ENCODE peak calls at places on chromosome 15, in five cellular contexts. Z is mammary epithelial cell, A is breast epithelium, Y is body of pancreas, I is neuronal stem cell. X is an unnamed sample.

GRCh38 chr15:27059610-27060202 is 88.7 kb downstream of the GABRG3 start:
- DNase-seq in A (no peak), Z (no peak), I (peak), Y (peak), X (peak)

GRCh38 chr15:44738340-44738984 is 2.1 kb downstream of the TRIM69 start:
- DNase-seq in Z (peak), A (no peak), I (peak), Y (no peak), X (peak)

GRCh38 chr15:99251436-99251821 is at the start of gene LRRC28:
- DNase-seq in A (no peak), I (no peak), Y (no peak), Z (no peak), X (no peak)

GRCh38 chr15:88233921-88234320 is 22.6 kb downstream of the NTRK3 start:
- DNase-seq in Z (no peak), I (no peak), Y (no peak), A (no peak), X (no peak)

GRCh38 chr15:70356919-70357318 is 259.2 kb upstream of the TLE3 start:
- DNase-seq in I (no peak), A (peak), Z (no peak), Y (no peak), X (peak)

GRCh38 chr15:85745525-85745924 is 49.2 kb downstream of the KLHL25 start:
- DNase-seq in Z (no peak), Y (no peak), I (no peak), A (no peak), X (no peak)

GRCh38 chr15:87597346-87598052 is 659.0 kb downstream of the NTRK3 start:
- DNase-seq in I (no peak), Y (no peak), Z (no peak), A (no peak), X (no peak)

GRCh38 chr15:50163719-50164410 is 18.1 kb upstream of the SLC27A2 start:
- DNase-seq in A (no peak), Y (no peak), I (no peak), Z (peak), X (peak)

GRCh38 chr15:43111354-43111753 is 5.5 kb upstream of the UBR1 start:
- DNase-seq in I (no peak), Y (no peak), A (no peak), Z (no peak), X (no peak)

GRCh38 chr15:42591238-42591936 is 16.0 kb downstream of the STARD9 start:
- DNase-seq in I (no peak), A (no peak), Y (no peak), Z (no peak), X (peak)

GRCh38 chr15:52678036-52678467 is 1.1 kb downstream of the ATOSA start:
- DNase-seq in Z (peak), Y (peak), A (peak), I (peak), X (peak)

GRCh38 chr15:39239562-39239961 is 341.3 kb upstream of the THBS1 start:
- DNase-seq in Z (peak), Y (no peak), A (no peak), I (no peak), X (peak)

GRCh38 chr15:88401269-88401971 is 65.8 kb downstream of the MRPL46 start:
- DNase-seq in A (no peak), Y (no peak), Z (no peak), I (no peak), X (no peak)

GRCh38 chr15:84789762-84790161 is 27.4 kb upstream of the ALPK3 start:
- DNase-seq in Y (no peak), A (no peak), I (no peak), Z (no peak), X (no peak)

GRCh38 chr15:77475898-77476297 is 55.2 kb downstream of the HMG20A start:
- DNase-seq in I (no peak), A (no peak), Z (no peak), Y (no peak), X (no peak)

GRCh38 chr15:49990835-49991540 is 128.0 kb downstream of the ATP8B4 start:
- DNase-seq in I (no peak), A (no peak), Y (no peak), Z (no peak), X (peak)

GRCh38 chr15:81304226-81304625 is 19.7 kb downstream of the STARD5 start:
- DNase-seq in I (no peak), Y (no peak), A (no peak), Z (peak), X (peak)

GRCh38 chr15:96792216-96792615 is 461.7 kb downstream of the NR2F2 start:
- DNase-seq in Y (no peak), I (no peak), Z (no peak), A (no peak), X (no peak)

GRCh38 chr15:40439461-40440299 is 1.1 kb upstream of the BAHD1 start:
- DNase-seq in Z (peak), Y (peak), A (peak), I (no peak), X (no peak)

GRCh38 chr15:45378149-45378912 is at the start of gene GATM:
- DNase-seq in Z (peak), I (peak), A (peak), Y (peak), X (peak)

GRCh38 chr15:48963524-48964113 is at the start of gene SHC4:
- DNase-seq in A (no peak), Z (peak), I (peak), Y (peak), X (peak)

GRCh38 chr15:90086868-90087268 is 15.4 kb downstream of the IDH2 start:
- DNase-seq in I (no peak), Z (peak), Y (no peak), A (no peak), X (no peak)

GRCh38 chr15:89822951-89823701 is 8.5 kb upstream of the ANPEP start:
- DNase-seq in Z (peak), Y (no peak), A (no peak), I (no peak), X (no peak)

DNA sequence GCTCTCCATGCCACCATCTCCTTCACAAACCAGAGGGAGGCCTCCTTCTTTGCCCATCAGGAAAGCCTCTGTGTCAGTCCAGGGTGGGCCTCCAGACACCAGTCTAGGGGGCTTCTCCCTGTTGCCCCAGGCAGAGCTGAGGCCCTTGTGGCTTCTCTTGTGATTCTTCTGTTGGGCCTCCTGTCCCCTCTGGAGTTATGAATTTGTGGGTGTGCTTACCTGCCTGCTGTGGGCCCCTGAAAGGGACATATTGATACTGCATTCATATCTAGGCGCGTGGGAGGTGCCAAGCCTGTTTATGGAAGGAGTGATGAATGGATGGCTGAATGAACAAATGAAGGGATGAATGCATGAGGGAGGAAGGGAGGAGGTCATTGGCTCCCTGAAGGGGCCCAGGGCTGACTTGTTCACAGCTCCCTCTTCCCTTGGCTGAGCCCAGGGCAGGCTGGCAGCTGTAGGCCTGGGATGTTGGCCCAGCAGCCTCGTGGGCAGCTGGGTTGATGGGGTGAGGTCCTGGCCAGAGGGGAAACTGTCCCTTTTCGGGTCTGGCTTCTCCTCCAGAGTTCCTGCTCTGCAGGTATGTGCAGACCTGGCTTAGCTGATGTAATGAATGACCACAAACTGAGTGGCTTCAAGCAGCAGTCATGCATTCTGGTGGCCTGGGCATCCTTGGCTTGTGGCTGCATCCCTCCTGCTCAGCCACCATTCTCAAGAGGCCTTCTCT is 195.4 kb downstream of the GOLGA6L6 start:
- DNase-seq in Y (no peak), I (no peak), Z (peak), A (peak), X (no peak)
- H3K4me3 ChIP-seq in Y (no peak), I (no peak), Z (no peak), A (no peak), X (no peak)

GRCh38 chr15:74643368-74644204 is 27.9 kb downstream of the CLK3 start:
- DNase-seq in Z (no peak), A (no peak), I (no peak), Y (no peak), X (no peak)
- H3K27ac ChIP-seq in Z (no peak), A (peak), I (no peak), Y (peak), X (peak)

DNA sequence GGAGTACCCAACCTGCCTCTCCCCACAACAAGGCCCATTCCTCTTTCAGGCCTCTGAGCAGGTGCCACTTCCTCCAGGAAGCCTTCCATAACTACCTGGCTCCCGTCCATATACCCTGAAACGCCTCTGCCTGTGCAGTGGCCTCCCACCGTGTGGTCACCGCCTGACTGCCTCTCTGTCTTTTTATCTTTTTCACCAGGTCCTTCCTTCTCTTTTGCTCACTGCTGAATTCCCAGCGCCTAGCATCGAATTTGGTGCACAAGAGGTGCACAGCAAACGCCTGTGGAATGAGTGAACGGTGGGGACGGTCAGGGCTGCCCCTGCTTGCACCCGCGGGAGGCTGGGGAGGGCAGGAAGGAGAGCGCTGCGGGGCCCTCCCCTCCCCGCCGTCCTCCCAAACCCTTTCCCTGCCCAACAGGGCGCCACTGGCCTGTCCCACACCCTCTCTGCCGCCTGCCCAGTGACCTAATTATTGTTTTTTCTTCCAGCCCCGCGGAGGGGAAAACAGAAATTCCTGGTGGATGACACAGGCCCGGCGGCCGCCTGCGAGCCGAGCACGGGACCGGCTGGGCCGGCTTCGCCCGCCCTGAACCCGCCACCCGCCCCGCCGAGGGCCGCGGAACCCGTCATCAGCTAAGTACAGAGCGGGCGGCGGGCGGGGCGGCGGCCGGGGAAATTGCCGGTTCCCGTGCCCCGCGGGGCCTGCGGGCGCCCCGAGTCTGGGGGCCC is 140.1 kb downstream of the SMAD6 start:
- DNase-seq in Y (peak), A (peak), I (peak), Z (peak), X (peak)
- H3K4me3 ChIP-seq in Y (no peak), A (peak), I (peak), Z (peak), X (peak)

GRCh38 chr15:55897560-55898336 is 95.7 kb downstream of the NEDD4 start:
- DNase-seq in A (no peak), Z (peak), Y (peak), I (peak), X (peak)
- H3K27ac ChIP-seq in A (peak), Z (peak), Y (no peak), I (no peak), X (peak)

GRCh38 chr15:23897091-23897490 is 210.0 kb upstream of the NDN start:
- DNase-seq in Y (no peak), A (no peak), Z (no peak), I (no peak), X (no peak)

DNA sequence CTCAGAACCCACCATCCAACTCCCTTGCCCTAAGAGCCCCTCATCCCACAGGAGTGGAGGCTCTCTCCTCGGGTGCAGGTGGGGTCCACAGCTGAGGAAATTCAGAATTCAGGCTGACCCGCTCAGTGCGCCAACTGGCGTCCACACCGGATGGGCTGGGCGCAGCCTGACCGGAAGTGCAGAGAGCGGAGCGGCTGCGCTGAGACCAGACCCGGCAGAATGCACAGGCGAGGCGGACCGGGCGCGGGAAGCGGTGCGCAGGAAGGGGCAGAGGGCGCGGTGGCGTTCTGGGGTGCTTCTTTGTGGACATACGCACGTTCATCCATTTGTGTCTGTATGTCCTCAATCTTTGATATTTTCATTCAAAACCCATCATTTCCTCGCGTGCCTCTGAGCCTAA is 210.5 kb upstream of the NDN start:
- DNase-seq in Y (peak), Z (no peak), I (no peak), A (no peak), X (no peak)
- H3K4me3 ChIP-seq in Y (no peak), Z (no peak), I (peak), A (no peak), X (peak)

GRCh38 chr15:68592548-68592947 is 13.8 kb downstream of the CORO2B start:
- DNase-seq in Y (no peak), I (no peak), Z (no peak), A (no peak), X (no peak)

GRCh38 chr15:68589783-68590710 is 11.3 kb downstream of the CORO2B start:
- DNase-seq in I (no peak), Y (no peak), Z (no peak), A (no peak), X (no peak)

GRCh38 chr15:68592054-68592453 is 13.3 kb downstream of the CORO2B start:
- DNase-seq in I (no peak), Y (no peak), A (no peak), Z (no peak), X (peak)

GRCh38 chr15:68589012-68589411 is 10.2 kb downstream of the CORO2B start:
- DNase-seq in Z (no peak), A (no peak), I (no peak), Y (no peak), X (no peak)

GRCh38 chr15:68590721-68591389 is 12.1 kb downstream of the CORO2B start:
- DNase-seq in Y (no peak), A (no peak), Z (no peak), I (no peak), X (no peak)
- H3K27ac ChIP-seq in Y (no peak), A (no peak), Z (no peak), I (no peak), X (no peak)

DNA sequence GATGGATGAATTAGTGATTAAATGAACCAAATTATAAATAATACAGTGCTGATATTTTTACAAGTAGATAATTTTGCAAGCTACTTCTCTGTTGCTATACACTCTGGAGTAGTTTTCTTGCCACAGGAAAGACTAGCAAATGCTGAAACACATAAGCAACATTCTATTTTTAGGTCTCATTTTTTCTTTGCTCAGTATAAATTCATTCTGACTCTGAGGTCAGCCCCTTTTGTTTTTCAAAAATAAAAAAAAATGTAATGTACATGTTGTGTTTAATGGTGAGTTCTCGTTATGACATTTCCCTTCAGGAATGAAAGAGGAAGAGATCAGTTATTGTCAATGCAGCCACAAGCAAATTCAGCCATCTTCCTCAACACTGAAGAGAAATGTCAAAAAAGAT is 24.9 kb downstream of the GJD2 start:
- DNase-seq in I (no peak), Y (no peak), Z (no peak), A (no peak), X (no peak)
- H3K4me3 ChIP-seq in I (no peak), Y (no peak), Z (no peak), A (no peak), X (no peak)

GRCh38 chr15:65411470-65412071 is 11.2 kb downstream of the IGDCC4 start:
- DNase-seq in Y (no peak), I (no peak), Z (peak), A (no peak), X (peak)

GRCh38 chr15:65410036-65410435 is 12.7 kb downstream of the IGDCC4 start:
- DNase-seq in Y (no peak), I (no peak), A (no peak), Z (no peak), X (no peak)

GRCh38 chr15:65408370-65409283 is 14.1 kb downstream of the IGDCC4 start:
- DNase-seq in Z (no peak), I (no peak), Y (no peak), A (no peak), X (peak)

GRCh38 chr15:65410972-65411371 is 11.8 kb downstream of the IGDCC4 start:
- DNase-seq in I (no peak), Y (no peak), Z (no peak), A (no peak), X (no peak)

DNA sequence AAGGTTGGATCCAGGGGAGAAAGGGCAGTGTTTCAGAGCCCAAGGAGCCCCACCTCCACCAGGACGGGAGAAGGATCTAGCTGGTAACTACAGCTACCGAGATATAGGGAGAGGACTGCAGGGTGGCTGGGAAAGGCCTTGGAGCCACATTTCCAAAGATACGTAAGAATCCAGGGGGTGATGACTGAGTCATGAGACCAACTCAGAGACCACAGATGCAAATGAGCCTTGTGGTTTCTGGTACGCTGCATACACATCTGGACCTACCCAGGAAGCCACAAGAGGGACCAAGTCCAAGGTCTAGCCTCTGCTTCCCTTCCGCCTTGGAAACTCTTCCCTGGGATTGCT is 13.5 kb downstream of the IGDCC4 start:
- DNase-seq in Y (no peak), A (no peak), I (no peak), Z (peak), X (peak)
- H3K27ac ChIP-seq in Y (no peak), A (no peak), I (no peak), Z (no peak), X (peak)

DNA sequence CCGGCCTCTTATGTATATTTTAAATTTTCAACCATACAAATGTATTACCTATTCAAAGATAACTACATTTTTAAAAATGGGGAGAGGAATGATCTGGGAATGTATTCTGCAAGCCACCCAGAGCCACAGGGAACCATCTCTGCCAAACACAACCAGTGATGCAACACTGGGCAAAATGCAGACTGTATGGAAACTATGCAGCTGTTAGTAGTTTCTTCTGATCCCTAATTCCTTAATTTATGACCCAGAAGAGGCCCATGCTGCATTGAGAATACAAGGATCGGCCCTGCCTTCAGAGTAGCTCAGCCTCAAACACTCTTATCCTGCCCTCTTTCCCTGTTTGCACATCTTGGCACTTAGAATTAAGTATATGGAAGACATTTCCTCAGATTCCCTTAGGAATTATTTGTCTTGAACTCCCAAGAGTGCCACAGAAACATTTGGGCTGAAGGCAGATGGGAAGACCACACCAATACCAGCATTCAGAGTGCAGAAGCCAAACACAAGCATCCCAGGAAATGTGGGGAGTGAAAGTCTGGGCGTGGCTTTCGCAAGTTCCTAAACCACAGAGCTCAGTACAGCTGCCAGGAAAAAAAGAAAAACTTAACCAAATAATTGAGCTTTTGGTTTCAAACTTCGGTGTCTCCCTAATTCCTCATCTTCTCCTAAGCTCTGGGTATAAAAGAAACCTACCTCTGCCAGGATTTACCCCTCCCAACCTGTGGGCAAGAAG is 5.3 kb downstream of the SNUPN start:
- DNase-seq in A (no peak), I (no peak), Z (peak), Y (no peak), X (peak)
- H3K4me3 ChIP-seq in A (peak), I (no peak), Z (peak), Y (no peak), X (no peak)

DNA sequence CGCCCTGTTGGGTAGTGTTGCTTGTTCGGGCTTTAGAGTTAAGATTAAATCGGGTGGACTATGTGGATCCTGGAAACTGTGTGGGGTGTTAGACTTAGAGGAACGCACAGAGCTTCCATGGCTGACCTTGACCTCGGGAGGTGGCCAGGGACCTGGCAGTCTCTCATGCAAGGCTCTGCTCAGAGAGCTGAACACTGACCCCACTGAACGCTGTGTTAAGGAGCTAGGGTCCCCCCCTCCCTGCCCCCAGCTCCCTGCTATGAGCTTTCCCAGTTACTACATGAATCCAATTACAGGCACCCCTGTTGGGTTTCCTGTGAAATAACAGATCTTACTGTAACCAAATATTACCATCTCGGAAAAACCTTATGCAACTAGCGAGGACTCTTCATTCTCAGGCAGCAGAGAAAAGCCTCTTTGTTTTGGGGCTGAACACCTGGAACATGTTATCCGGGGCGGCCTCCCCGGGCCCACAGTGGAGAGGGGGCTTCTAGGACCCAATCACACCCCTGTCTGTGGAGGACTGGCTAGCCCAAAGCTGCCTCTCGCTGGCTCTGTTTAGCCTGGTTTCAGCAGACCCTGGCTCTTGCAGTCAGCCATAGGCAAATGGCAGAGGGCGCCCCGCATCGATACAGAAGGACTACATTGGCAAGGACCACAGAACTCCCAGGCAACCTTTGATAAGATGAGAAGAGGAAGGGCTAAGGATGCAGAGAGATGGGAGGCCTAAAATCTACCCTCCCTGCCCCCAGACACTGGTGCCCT is 25.8 kb upstream of the ALDH1A3 start:
- DNase-seq in A (peak), I (no peak), Y (no peak), Z (no peak), X (no peak)
- H3K27ac ChIP-seq in A (no peak), I (no peak), Y (no peak), Z (no peak), X (no peak)